ENCODE peak calls at places on chromosome 2, in four cellular contexts. One of them, this sample, is unnamed.

GRCh38 chr2:198525196-198525595 is 720.8 kb downstream of the PLCL1 start:
- DNase-seq in HL-60: no peak
- DNase-seq in GM12878: no peak
- DNase-seq in K562: no peak
- DNase-seq in this sample: no peak

GRCh38 chr2:240127911-240128607 is 8.0 kb downstream of the COPS9 start:
- DNase-seq in K562: no peak
- DNase-seq in GM12878: no peak
- DNase-seq in HL-60: no peak
- DNase-seq in this sample: no peak

GRCh38 chr2:173254659-173255058 is 100.0 kb upstream of the CDCA7 start:
- DNase-seq in HL-60: no peak
- DNase-seq in K562: no peak
- DNase-seq in GM12878: no peak
- DNase-seq in this sample: no peak

GRCh38 chr2:61928816-61929471 is 23.5 kb downstream of the COMMD1 start:
- DNase-seq in HL-60: no peak
- DNase-seq in K562: peak
- DNase-seq in GM12878: no peak
- DNase-seq in this sample: no peak

GRCh38 chr2:219252900-219253752 is at the start of gene TUBA4B:
- DNase-seq in GM12878: no peak
- DNase-seq in K562: peak
- DNase-seq in HL-60: no peak
- DNase-seq in this sample: no peak

GRCh38 chr2:206801417-206801772 is 36.0 kb downstream of the FASTKD2 start:
- DNase-seq in K562: no peak
- DNase-seq in HL-60: no peak
- DNase-seq in GM12878: no peak
- DNase-seq in this sample: no peak

GRCh38 chr2:132521321-132521720 is 104.7 kb downstream of the GPR39 start:
- DNase-seq in HL-60: no peak
- DNase-seq in GM12878: no peak
- DNase-seq in K562: no peak
- DNase-seq in this sample: no peak

GRCh38 chr2:121360566-121361300 is 75.7 kb upstream of the TFCP2L1 start:
- DNase-seq in GM12878: no peak
- DNase-seq in K562: no peak
- DNase-seq in HL-60: no peak
- DNase-seq in this sample: no peak

GRCh38 chr2:55482186-55482945 is 37.2 kb upstream of the CFAP36 start:
- DNase-seq in GM12878: no peak
- DNase-seq in K562: peak
- DNase-seq in HL-60: no peak
- DNase-seq in this sample: no peak

GRCh38 chr2:18049325-18049724 is 170.9 kb downstream of the KCNS3 start:
- DNase-seq in K562: no peak
- DNase-seq in HL-60: no peak
- DNase-seq in GM12878: no peak
- DNase-seq in this sample: no peak

GRCh38 chr2:205684871-205685313 is 2.6 kb downstream of the NRP2 start:
- DNase-seq in GM12878: no peak
- DNase-seq in K562: no peak
- DNase-seq in HL-60: no peak
- DNase-seq in this sample: no peak

GRCh38 chr2:98524168-98524567 is 79.5 kb downstream of the INPP4A start:
- DNase-seq in K562: no peak
- DNase-seq in GM12878: no peak
- DNase-seq in HL-60: no peak
- DNase-seq in this sample: no peak

GRCh38 chr2:47083886-47084682 is 71.0 kb downstream of the STPG4 start:
- DNase-seq in GM12878: no peak
- DNase-seq in HL-60: no peak
- DNase-seq in K562: no peak
- DNase-seq in this sample: no peak

GRCh38 chr2:23433282-23433681 is 48.3 kb downstream of the KLHL29 start:
- DNase-seq in GM12878: no peak
- DNase-seq in K562: no peak
- DNase-seq in HL-60: no peak
- DNase-seq in this sample: no peak

GRCh38 chr2:218276986-218277755 is 6.9 kb downstream of the PNKD start:
- DNase-seq in GM12878: no peak
- DNase-seq in K562: no peak
- DNase-seq in HL-60: no peak
- DNase-seq in this sample: no peak

GRCh38 chr2:11028407-11028916 is 116.7 kb downstream of the KCNF1 start:
- DNase-seq in HL-60: no peak
- DNase-seq in GM12878: no peak
- DNase-seq in K562: no peak
- DNase-seq in this sample: no peak

GRCh38 chr2:211085056-211085680 is 528.8 kb downstream of the CPS1 start:
- DNase-seq in GM12878: no peak
- DNase-seq in K562: peak
- DNase-seq in HL-60: no peak
- DNase-seq in this sample: no peak

GRCh38 chr2:195251221-195251620 is 405.8 kb upstream of the SLC39A10 start:
- DNase-seq in GM12878: no peak
- DNase-seq in K562: no peak
- DNase-seq in HL-60: no peak
- DNase-seq in this sample: no peak

GRCh38 chr2:173149491-173149890 is 73.8 kb downstream of the MAP3K20 start:
- DNase-seq in GM12878: peak
- DNase-seq in HL-60: no peak
- DNase-seq in K562: no peak
- DNase-seq in this sample: no peak

GRCh38 chr2:88011011-88011410 is 5.3 kb downstream of the RNU2-63P start:
- DNase-seq in K562: no peak
- DNase-seq in GM12878: no peak
- DNase-seq in HL-60: no peak
- DNase-seq in this sample: no peak

GRCh38 chr2:231336700-231337099 is 58.8 kb upstream of the B3GNT7 start:
- DNase-seq in K562: no peak
- DNase-seq in GM12878: no peak
- DNase-seq in HL-60: no peak
- DNase-seq in this sample: no peak

GRCh38 chr2:19228720-19229119 is 129.7 kb downstream of the OSR1 start:
- DNase-seq in K562: no peak
- DNase-seq in GM12878: no peak
- DNase-seq in HL-60: no peak
- DNase-seq in this sample: no peak

GRCh38 chr2:81876628-81877027 is 1572.1 kb upstream of the LRRTM1 start:
- DNase-seq in GM12878: no peak
- DNase-seq in K562: no peak
- DNase-seq in HL-60: no peak
- DNase-seq in this sample: no peak

GRCh38 chr2:216626875-216627245 is 6.4 kb upstream of the IGFBP2 start:
- DNase-seq in K562: no peak
- DNase-seq in GM12878: no peak
- DNase-seq in HL-60: no peak
- DNase-seq in this sample: no peak

GRCh38 chr2:200159829-200160781 is 146.4 kb upstream of the SPATS2L start:
- DNase-seq in GM12878: no peak
- DNase-seq in HL-60: no peak
- DNase-seq in K562: no peak
- DNase-seq in this sample: no peak

GRCh38 chr2:160317113-160318099 is 117.3 kb upstream of the ITGB6 start:
- DNase-seq in K562: no peak
- DNase-seq in HL-60: no peak
- DNase-seq in GM12878: no peak
- DNase-seq in this sample: no peak

GRCh38 chr2:85264471-85264870 is 63.3 kb downstream of the TGOLN2 start:
- DNase-seq in GM12878: no peak
- DNase-seq in HL-60: no peak
- DNase-seq in K562: no peak
- DNase-seq in this sample: no peak

GRCh38 chr2:118911166-118911565 is 30.8 kb upstream of the MARCO start:
- DNase-seq in GM12878: no peak
- DNase-seq in HL-60: no peak
- DNase-seq in K562: no peak
- DNase-seq in this sample: no peak

GRCh38 chr2:8550481-8550880 is 131.4 kb upstream of the ID2 start:
- DNase-seq in K562: no peak
- DNase-seq in GM12878: no peak
- DNase-seq in HL-60: no peak
- DNase-seq in this sample: no peak

GRCh38 chr2:55408946-55409868 is 10.4 kb downstream of the CCDC88A start:
- DNase-seq in K562: no peak
- DNase-seq in HL-60: no peak
- DNase-seq in GM12878: no peak
- DNase-seq in this sample: no peak

GRCh38 chr2:198374375-198375072 is 570.1 kb downstream of the PLCL1 start:
- DNase-seq in GM12878: no peak
- DNase-seq in HL-60: peak
- DNase-seq in K562: peak
- DNase-seq in this sample: no peak

GRCh38 chr2:14700753-14701152 is 68.2 kb downstream of the LRATD1 start:
- DNase-seq in K562: no peak
- DNase-seq in GM12878: no peak
- DNase-seq in HL-60: no peak
- DNase-seq in this sample: no peak

GRCh38 chr2:3959372-3959771 is 256.0 kb downstream of the DCDC2C start:
- DNase-seq in K562: peak
- DNase-seq in GM12878: no peak
- DNase-seq in HL-60: peak
- DNase-seq in this sample: peak

DNA sequence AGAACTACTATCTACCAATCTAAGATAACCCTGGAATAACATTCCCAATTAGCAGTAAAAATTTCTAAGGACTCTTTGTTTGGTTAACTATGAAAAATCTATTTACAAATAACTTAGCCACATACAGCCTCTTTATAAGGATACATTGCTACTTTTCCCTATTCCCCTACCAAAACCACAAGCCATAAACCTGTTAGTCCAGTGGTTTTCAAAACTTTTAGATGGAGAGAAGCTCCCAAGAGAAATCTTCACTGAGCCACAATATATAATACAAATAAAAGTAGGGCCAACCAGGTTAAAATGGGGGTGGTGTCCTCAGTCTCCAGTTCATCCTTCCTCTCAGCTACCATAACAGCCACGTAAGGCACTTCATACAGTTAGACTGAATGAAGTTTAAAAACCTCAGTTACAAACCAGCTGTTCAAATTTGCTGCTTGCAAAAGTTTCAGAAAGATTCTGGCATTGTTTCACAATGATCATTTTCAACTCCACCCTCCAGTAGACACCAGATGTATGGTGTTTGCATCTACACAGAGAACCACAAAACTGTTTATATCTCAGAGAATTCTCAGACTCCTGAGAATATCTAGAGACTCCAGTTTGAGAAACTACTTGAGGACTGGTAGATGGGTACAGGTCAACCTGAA is 26.0 kb downstream of the SOS1 start:
- DNase-seq in K562: no peak
- DNase-seq in HL-60: peak
- DNase-seq in GM12878: peak
- DNase-seq in this sample: no peak
- TF ChIP-seq POLR2AphosphoS5 in K562: no peak
- TF ChIP-seq POLR2AphosphoS5 in HL-60: no peak
- TF ChIP-seq POLR2AphosphoS5 in GM12878: no peak
- TF ChIP-seq POLR2AphosphoS5 in this sample: no peak

DNA sequence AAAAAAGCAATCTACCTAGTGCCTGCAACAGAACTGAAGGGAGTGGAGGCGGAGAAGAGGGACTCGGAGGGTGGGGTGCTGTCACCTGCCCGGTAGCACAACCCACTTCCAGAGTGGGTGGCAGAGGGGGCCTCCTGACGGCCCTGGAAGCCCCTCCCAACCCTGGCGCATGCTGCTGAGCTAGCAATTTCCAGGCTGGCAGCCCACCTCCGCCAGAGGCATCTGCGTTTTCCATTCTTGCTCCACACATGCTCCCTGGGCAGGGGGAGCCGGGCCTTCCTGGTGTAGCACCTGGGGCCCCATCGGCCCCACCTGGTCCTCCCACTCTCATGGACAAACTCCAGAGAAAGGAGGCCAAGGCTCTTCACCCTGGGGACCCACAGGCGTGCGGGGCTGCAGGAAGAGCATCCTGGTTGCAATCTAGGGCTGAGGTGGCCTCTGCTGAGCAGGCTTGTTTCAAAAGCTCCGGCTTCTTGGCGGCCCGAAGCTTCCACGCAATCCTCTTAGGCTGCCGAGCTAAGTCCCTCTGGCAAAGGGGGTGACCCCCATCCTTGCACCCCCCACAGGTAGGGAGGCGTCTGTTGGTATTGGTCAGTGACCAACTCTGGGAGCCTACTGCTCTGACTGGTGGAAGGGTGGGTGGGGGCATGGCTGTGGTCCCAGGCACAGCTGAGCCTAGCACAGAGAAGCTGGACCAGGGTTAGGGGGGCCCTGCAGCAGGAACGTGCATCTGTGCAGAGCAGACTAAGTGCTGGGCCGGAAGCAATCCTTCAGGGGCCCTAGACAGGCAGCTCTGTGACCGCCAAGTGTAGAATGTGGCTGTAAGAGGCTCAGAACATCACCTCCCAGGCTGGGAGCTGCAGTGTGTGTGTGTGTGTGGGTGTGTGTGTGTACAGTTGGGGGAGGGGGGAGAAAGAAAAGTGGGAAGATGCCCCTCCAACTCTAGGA is 2.6 kb downstream of the HS6ST1 start:
- DNase-seq in GM12878: no peak
- DNase-seq in HL-60: no peak
- DNase-seq in K562: no peak
- DNase-seq in this sample: peak
- TF ChIP-seq SPI1 in GM12878: no peak
- TF ChIP-seq SPI1 in HL-60: no peak
- TF ChIP-seq SPI1 in K562: no peak
- TF ChIP-seq SPI1 in this sample: no peak

GRCh38 chr2:130344578-130344977 is 1.9 kb downstream of the IMP4 start:
- DNase-seq in GM12878: no peak
- DNase-seq in HL-60: no peak
- DNase-seq in K562: no peak
- DNase-seq in this sample: no peak
- TF ChIP-seq POLR2AphosphoS5 in GM12878: no peak
- TF ChIP-seq POLR2AphosphoS5 in HL-60: no peak
- TF ChIP-seq POLR2AphosphoS5 in K562: no peak
- TF ChIP-seq POLR2AphosphoS5 in this sample: no peak

DNA sequence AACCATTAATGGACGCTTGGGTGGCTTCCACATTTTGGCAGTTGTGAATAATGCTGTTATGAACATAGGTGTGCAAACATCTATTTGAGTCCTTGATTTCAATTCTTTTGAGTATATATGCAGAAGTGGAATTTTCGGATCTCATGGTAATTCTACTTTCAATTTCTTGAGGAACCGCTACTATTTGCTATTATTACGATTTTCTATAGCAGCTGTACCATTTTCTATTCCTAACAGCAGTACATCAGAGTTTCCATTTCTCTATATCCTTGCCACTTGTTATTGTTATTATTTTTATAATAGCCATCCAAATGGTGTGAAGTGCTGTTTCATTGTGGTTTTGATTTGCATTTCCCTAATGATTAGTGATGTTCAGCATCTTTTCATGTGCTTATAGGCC is 69.5 kb downstream of the KIF5C start:
- DNase-seq in GM12878: no peak
- DNase-seq in K562: no peak
- DNase-seq in HL-60: no peak
- DNase-seq in this sample: no peak
- TF ChIP-seq SPI1 in GM12878: no peak
- TF ChIP-seq SPI1 in K562: no peak
- TF ChIP-seq SPI1 in HL-60: no peak
- TF ChIP-seq SPI1 in this sample: peak

This sample was measured in GM12891.